ENCODE peak calls at places on chromosome 13, in nine cellular contexts. One of them, this sample, is unnamed. For H3K9me3 and H3K4me1, the result is how much of the 10 kb centered on the place peaks cover.

GRCh38 chr13:102400619-102401125 is 1.2 kb downstream of the FGF14 start:
- DNase-seq in body of pancreas: peak
- DNase-seq in IMR-90: no peak
- DNase-seq in uterus: peak
- DNase-seq in GM23248: peak
- DNase-seq in gastrocnemius medialis: no peak
- DNase-seq in lung: peak
- DNase-seq in mesenchymal stem cell: peak
- DNase-seq in cardiac muscle cell: no peak
- DNase-seq in this sample: peak

GRCh38 chr13:59568306-59568705 is 595.4 kb downstream of the DIAPH3 start:
- DNase-seq in body of pancreas: no peak
- DNase-seq in IMR-90: no peak
- DNase-seq in uterus: no peak
- DNase-seq in GM23248: no peak
- DNase-seq in gastrocnemius medialis: no peak
- DNase-seq in lung: no peak
- DNase-seq in mesenchymal stem cell: no peak
- DNase-seq in cardiac muscle cell: no peak
- DNase-seq in this sample: no peak

GRCh38 chr13:25490236-25490635 is 118.5 kb downstream of the ATP8A2 start:
- DNase-seq in body of pancreas: no peak
- DNase-seq in IMR-90: no peak
- DNase-seq in uterus: no peak
- DNase-seq in GM23248: no peak
- DNase-seq in gastrocnemius medialis: no peak
- DNase-seq in lung: no peak
- DNase-seq in mesenchymal stem cell: no peak
- DNase-seq in cardiac muscle cell: no peak
- DNase-seq in this sample: no peak

GRCh38 chr13:43094901-43095300 is 71.5 kb downstream of the DNAJC15 start:
- DNase-seq in body of pancreas: no peak
- DNase-seq in IMR-90: no peak
- DNase-seq in uterus: no peak
- DNase-seq in GM23248: peak
- DNase-seq in gastrocnemius medialis: no peak
- DNase-seq in lung: no peak
- DNase-seq in mesenchymal stem cell: no peak
- DNase-seq in cardiac muscle cell: no peak
- DNase-seq in this sample: no peak

GRCh38 chr13:47908200-47908902 is 92.7 kb downstream of the SUCLA2 start:
- DNase-seq in body of pancreas: no peak
- DNase-seq in IMR-90: peak
- DNase-seq in uterus: no peak
- DNase-seq in GM23248: peak
- DNase-seq in gastrocnemius medialis: no peak
- DNase-seq in lung: no peak
- DNase-seq in mesenchymal stem cell: peak
- DNase-seq in cardiac muscle cell: no peak
- DNase-seq in this sample: no peak

GRCh38 chr13:41995946-41996345 is 35.0 kb upstream of the VWA8 start:
- DNase-seq in body of pancreas: no peak
- DNase-seq in IMR-90: peak
- DNase-seq in uterus: no peak
- DNase-seq in GM23248: peak
- DNase-seq in gastrocnemius medialis: no peak
- DNase-seq in lung: no peak
- DNase-seq in mesenchymal stem cell: peak
- DNase-seq in cardiac muscle cell: no peak
- DNase-seq in this sample: no peak

GRCh38 chr13:79988573-79988972 is 352.4 kb downstream of the SPRY2 start:
- DNase-seq in body of pancreas: no peak
- DNase-seq in IMR-90: peak
- DNase-seq in uterus: no peak
- DNase-seq in GM23248: peak
- DNase-seq in gastrocnemius medialis: no peak
- DNase-seq in lung: no peak
- DNase-seq in mesenchymal stem cell: peak
- DNase-seq in cardiac muscle cell: no peak
- DNase-seq in this sample: no peak

GRCh38 chr13:112740502-112741131 is 50.8 kb downstream of the ATP11A start:
- DNase-seq in body of pancreas: peak
- DNase-seq in IMR-90: peak
- DNase-seq in uterus: peak
- DNase-seq in GM23248: peak
- DNase-seq in gastrocnemius medialis: peak
- DNase-seq in lung: peak
- DNase-seq in mesenchymal stem cell: peak
- DNase-seq in cardiac muscle cell: peak
- DNase-seq in this sample: peak

GRCh38 chr13:65677906-65678305 is 1552.2 kb downstream of the PCDH9 start:
- DNase-seq in body of pancreas: no peak
- DNase-seq in IMR-90: peak
- DNase-seq in uterus: no peak
- DNase-seq in GM23248: no peak
- DNase-seq in gastrocnemius medialis: no peak
- DNase-seq in lung: no peak
- DNase-seq in mesenchymal stem cell: peak
- DNase-seq in cardiac muscle cell: no peak
- DNase-seq in this sample: no peak

GRCh38 chr13:29454931-29455481 is 140.5 kb downstream of the SLC7A1 start:
- DNase-seq in body of pancreas: no peak
- DNase-seq in IMR-90: peak
- DNase-seq in uterus: no peak
- DNase-seq in GM23248: peak
- DNase-seq in gastrocnemius medialis: no peak
- DNase-seq in lung: no peak
- DNase-seq in mesenchymal stem cell: peak
- DNase-seq in cardiac muscle cell: no peak
- DNase-seq in this sample: no peak

GRCh38 chr13:48502601-48503319 is 30.1 kb downstream of the RCBTB2 start:
- DNase-seq in body of pancreas: no peak
- DNase-seq in IMR-90: no peak
- DNase-seq in uterus: no peak
- DNase-seq in GM23248: no peak
- DNase-seq in gastrocnemius medialis: no peak
- DNase-seq in lung: no peak
- DNase-seq in mesenchymal stem cell: no peak
- DNase-seq in cardiac muscle cell: no peak
- DNase-seq in this sample: no peak

GRCh38 chr13:112107289-112107688 is 40.3 kb downstream of the SOX1 start:
- DNase-seq in body of pancreas: no peak
- DNase-seq in IMR-90: no peak
- DNase-seq in uterus: no peak
- DNase-seq in GM23248: no peak
- DNase-seq in gastrocnemius medialis: no peak
- DNase-seq in lung: no peak
- DNase-seq in mesenchymal stem cell: no peak
- DNase-seq in cardiac muscle cell: no peak
- DNase-seq in this sample: no peak

GRCh38 chr13:76887070-76887563 is 912 bp upstream of the KCTD12 start:
- DNase-seq in body of pancreas: no peak
- DNase-seq in IMR-90: no peak
- DNase-seq in uterus: peak
- DNase-seq in GM23248: no peak
- DNase-seq in gastrocnemius medialis: no peak
- DNase-seq in lung: no peak
- DNase-seq in mesenchymal stem cell: no peak
- DNase-seq in cardiac muscle cell: peak
- DNase-seq in this sample: peak

GRCh38 chr13:92196566-92197256 is 798.3 kb downstream of the GPC5 start:
- DNase-seq in body of pancreas: no peak
- DNase-seq in IMR-90: peak
- DNase-seq in uterus: no peak
- DNase-seq in GM23248: no peak
- DNase-seq in gastrocnemius medialis: no peak
- DNase-seq in lung: no peak
- DNase-seq in mesenchymal stem cell: peak
- DNase-seq in cardiac muscle cell: no peak
- DNase-seq in this sample: no peak

GRCh38 chr13:35953537-35954206 is 177.5 kb downstream of the DCLK1 start:
- DNase-seq in body of pancreas: peak
- DNase-seq in IMR-90: peak
- DNase-seq in uterus: peak
- DNase-seq in GM23248: peak
- DNase-seq in gastrocnemius medialis: peak
- DNase-seq in lung: peak
- DNase-seq in mesenchymal stem cell: peak
- DNase-seq in cardiac muscle cell: peak
- DNase-seq in this sample: peak

GRCh38 chr13:110382229-110382628 is 75.1 kb downstream of the COL4A2 start:
- DNase-seq in body of pancreas: no peak
- DNase-seq in IMR-90: peak
- DNase-seq in uterus: no peak
- DNase-seq in GM23248: peak
- DNase-seq in gastrocnemius medialis: no peak
- DNase-seq in lung: no peak
- DNase-seq in mesenchymal stem cell: peak
- DNase-seq in cardiac muscle cell: no peak
- DNase-seq in this sample: no peak

GRCh38 chr13:83515267-83515666 is 367.0 kb downstream of the SLITRK1 start:
- DNase-seq in body of pancreas: no peak
- DNase-seq in IMR-90: peak
- DNase-seq in uterus: no peak
- DNase-seq in GM23248: peak
- DNase-seq in gastrocnemius medialis: no peak
- DNase-seq in lung: no peak
- DNase-seq in mesenchymal stem cell: no peak
- DNase-seq in cardiac muscle cell: no peak
- DNase-seq in this sample: no peak

GRCh38 chr13:106291006-106291405 is 244.5 kb downstream of the EFNB2 start:
- DNase-seq in body of pancreas: no peak
- DNase-seq in IMR-90: peak
- DNase-seq in uterus: no peak
- DNase-seq in GM23248: peak
- DNase-seq in gastrocnemius medialis: no peak
- DNase-seq in lung: no peak
- DNase-seq in mesenchymal stem cell: peak
- DNase-seq in cardiac muscle cell: no peak
- DNase-seq in this sample: no peak

GRCh38 chr13:89227356-89227755 is 1556.2 kb downstream of the SLITRK5 start:
- DNase-seq in body of pancreas: no peak
- DNase-seq in IMR-90: no peak
- DNase-seq in uterus: no peak
- DNase-seq in GM23248: no peak
- DNase-seq in gastrocnemius medialis: no peak
- DNase-seq in lung: no peak
- DNase-seq in mesenchymal stem cell: no peak
- DNase-seq in cardiac muscle cell: no peak
- DNase-seq in this sample: no peak

GRCh38 chr13:34466301-34466700 is 475.8 kb upstream of the NBEA start:
- DNase-seq in body of pancreas: no peak
- DNase-seq in IMR-90: no peak
- DNase-seq in uterus: no peak
- DNase-seq in GM23248: no peak
- DNase-seq in gastrocnemius medialis: no peak
- DNase-seq in lung: no peak
- DNase-seq in mesenchymal stem cell: no peak
- DNase-seq in cardiac muscle cell: no peak
- DNase-seq in this sample: no peak

GRCh38 chr13:109251958-109252357 is 534.4 kb downstream of the IRS2 start:
- DNase-seq in body of pancreas: no peak
- DNase-seq in IMR-90: no peak
- DNase-seq in uterus: no peak
- DNase-seq in GM23248: no peak
- DNase-seq in gastrocnemius medialis: no peak
- DNase-seq in lung: no peak
- DNase-seq in mesenchymal stem cell: no peak
- DNase-seq in cardiac muscle cell: no peak
- DNase-seq in this sample: no peak
- H3K9me3 ChIP-seq in body of pancreas: under half
- H3K9me3 ChIP-seq in IMR-90: under half
- H3K9me3 ChIP-seq in uterus: under half
- H3K9me3 ChIP-seq in GM23248: under half
- H3K9me3 ChIP-seq in gastrocnemius medialis: under half
- H3K9me3 ChIP-seq in lung: under half
- H3K9me3 ChIP-seq in mesenchymal stem cell: under half
- H3K9me3 ChIP-seq in cardiac muscle cell: under half
- H3K9me3 ChIP-seq in this sample: under half

DNA sequence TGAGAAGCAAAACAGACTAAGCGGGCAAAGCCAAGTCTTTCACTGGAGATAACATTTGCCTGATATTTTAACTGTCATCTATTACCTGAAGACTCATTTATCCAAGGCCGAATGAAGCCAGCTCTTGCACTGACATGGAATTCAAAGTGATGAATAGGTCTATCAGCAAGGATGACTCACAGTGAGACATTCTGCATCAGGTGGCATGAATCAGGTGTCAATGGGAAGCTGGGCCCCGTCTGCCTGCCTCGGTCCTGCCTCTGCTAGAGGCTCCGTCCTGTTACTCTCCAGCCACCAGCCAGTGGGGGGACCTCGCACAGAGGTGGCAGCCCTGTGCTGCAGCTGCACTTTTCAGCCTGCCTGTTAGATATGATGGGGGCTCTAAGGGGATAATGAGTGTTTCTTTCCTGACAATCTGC is 23.5 kb downstream of the STARD13 start:
- DNase-seq in body of pancreas: no peak
- DNase-seq in IMR-90: peak
- DNase-seq in uterus: peak
- DNase-seq in GM23248: peak
- DNase-seq in gastrocnemius medialis: no peak
- DNase-seq in lung: no peak
- DNase-seq in mesenchymal stem cell: no peak
- DNase-seq in cardiac muscle cell: no peak
- DNase-seq in this sample: no peak
- H3K27ac ChIP-seq in body of pancreas: peak
- H3K27ac ChIP-seq in IMR-90: peak
- H3K27ac ChIP-seq in uterus: peak
- H3K27ac ChIP-seq in GM23248: no peak
- H3K27ac ChIP-seq in gastrocnemius medialis: peak
- H3K27ac ChIP-seq in lung: peak
- H3K27ac ChIP-seq in mesenchymal stem cell: peak
- H3K27ac ChIP-seq in cardiac muscle cell: peak
- H3K27ac ChIP-seq in this sample: peak

DNA sequence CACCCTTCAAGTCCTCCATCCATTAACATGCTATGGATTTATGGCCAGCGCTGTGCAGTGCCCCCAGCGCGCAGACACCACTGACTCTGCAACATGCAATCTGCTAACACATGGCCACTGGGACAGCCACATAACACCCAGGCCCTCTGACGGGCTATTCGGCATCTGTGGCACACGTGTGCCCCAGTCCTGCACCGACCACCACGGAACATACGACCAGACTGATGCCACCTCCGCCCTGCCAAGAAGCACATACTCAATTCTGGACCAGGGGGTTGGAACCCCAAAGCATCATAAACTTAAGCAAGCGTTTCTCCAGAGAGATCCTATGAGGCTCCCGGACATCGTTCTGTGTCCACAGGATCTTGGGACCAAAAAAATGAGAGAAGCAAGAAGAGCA is 9.8 kb downstream of the STK24 start:
- DNase-seq in body of pancreas: no peak
- DNase-seq in IMR-90: no peak
- DNase-seq in uterus: no peak
- DNase-seq in GM23248: no peak
- DNase-seq in gastrocnemius medialis: no peak
- DNase-seq in lung: no peak
- DNase-seq in mesenchymal stem cell: no peak
- DNase-seq in cardiac muscle cell: no peak
- DNase-seq in this sample: no peak
- H3K4me1 ChIP-seq in body of pancreas: half or more
- H3K4me1 ChIP-seq in IMR-90: under half
- H3K4me1 ChIP-seq in uterus: under half
- H3K4me1 ChIP-seq in GM23248: under half
- H3K4me1 ChIP-seq in gastrocnemius medialis: half or more
- H3K4me1 ChIP-seq in lung: under half
- H3K4me1 ChIP-seq in mesenchymal stem cell: under half
- H3K4me1 ChIP-seq in cardiac muscle cell: under half
- H3K4me1 ChIP-seq in this sample: under half

GRCh38 chr13:27796544-27797227 is 4.4 kb downstream of the GSX1 start:
- DNase-seq in body of pancreas: no peak
- DNase-seq in IMR-90: no peak
- DNase-seq in uterus: no peak
- DNase-seq in GM23248: no peak
- DNase-seq in gastrocnemius medialis: no peak
- DNase-seq in lung: no peak
- DNase-seq in mesenchymal stem cell: no peak
- DNase-seq in cardiac muscle cell: no peak
- DNase-seq in this sample: no peak
- H3K9me3 ChIP-seq in body of pancreas: under half
- H3K9me3 ChIP-seq in IMR-90: under half
- H3K9me3 ChIP-seq in uterus: under half
- H3K9me3 ChIP-seq in GM23248: under half
- H3K9me3 ChIP-seq in gastrocnemius medialis: under half
- H3K9me3 ChIP-seq in lung: under half
- H3K9me3 ChIP-seq in mesenchymal stem cell: under half
- H3K9me3 ChIP-seq in cardiac muscle cell: under half
- H3K9me3 ChIP-seq in this sample: under half